ENCODE peak calls at places on chromosomes 1 and 21, in seven cellular contexts. E is GM23248, H is heart right ventricle, F is left ventricle myocardium inferior, P is keratinocyte, J is thoracic aorta, G is sigmoid colon. R is an unnamed sample. For H3K9me3 and H3K4me1, the result is how much of the 10 kb centered on the place peaks cover.

GRCh38 chr1:165871311-165872067 is 44.1 kb downstream of the UCK2 start:
- DNase-seq in E (peak), H (peak), F (peak), P (no peak), J (no peak), G (no peak), R (peak)

GRCh38 chr1:203638076-203638475 is 11.4 kb downstream of the ATP2B4 start:
- DNase-seq in E (no peak), H (no peak), F (no peak), P (no peak), J (no peak), G (no peak), R (no peak)

GRCh38 chr1:45843474-45843905 is 40.1 kb downstream of the MAST2 start:
- DNase-seq in E (peak), H (no peak), F (no peak), P (no peak), J (no peak), G (no peak), R (no peak)

GRCh38 chr1:28323720-28324119 is 5.1 kb upstream of the MED18 start:
- DNase-seq in E (no peak), H (no peak), F (no peak), P (no peak), J (no peak), G (no peak), R (no peak)

GRCh38 chr1:41338820-41339219 is 22.4 kb upstream of the FOXO6 start:
- DNase-seq in E (no peak), H (no peak), F (no peak), P (no peak), J (no peak), G (no peak), R (no peak)

GRCh38 chr1:52752427-52752826 is 26.2 kb downstream of the ZYG11B start:
- DNase-seq in E (peak), H (no peak), F (no peak), P (no peak), J (no peak), G (no peak), R (no peak)

GRCh38 chr21:16309250-16309971 is 579.6 kb downstream of the USP25 start:
- DNase-seq in E (no peak), H (no peak), F (no peak), P (no peak), J (no peak), G (no peak), R (no peak)

GRCh38 chr1:151311589-151312331 is 15.5 kb downstream of the PI4KB start:
- DNase-seq in E (peak), H (peak), F (peak), P (peak), J (peak), G (peak), R (peak)

GRCh38 chr1:23936481-23937176 is 23.0 kb upstream of the PNRC2 start:
- DNase-seq in E (peak), H (no peak), F (no peak), P (no peak), J (no peak), G (no peak), R (no peak)

GRCh38 chr1:225464851-225465792 is 37.3 kb upstream of the LBR start:
- DNase-seq in E (no peak), H (no peak), F (no peak), P (no peak), J (no peak), G (peak), R (no peak)

GRCh38 chr1:86247553-86248279 is 91.1 kb upstream of the COL24A1 start:
- DNase-seq in E (peak), H (no peak), F (no peak), P (no peak), J (no peak), G (no peak), R (no peak)

GRCh38 chr1:89044970-89045695 is 19.9 kb downstream of the GBP1 start:
- DNase-seq in E (no peak), H (no peak), F (no peak), P (no peak), J (no peak), G (no peak), R (no peak)

GRCh38 chr21:32484706-32485380 is 72.3 kb downstream of the EVA1C start:
- DNase-seq in E (no peak), H (no peak), F (peak), P (no peak), J (no peak), G (no peak), R (no peak)

GRCh38 chr1:40708750-40709099 is 17.2 kb downstream of the NFYC start:
- DNase-seq in E (peak), H (no peak), F (no peak), P (peak), J (no peak), G (no peak), R (no peak)

GRCh38 chr1:37478890-37479254 is 4.5 kb downstream of the ZC3H12A start:
- DNase-seq in E (no peak), H (no peak), F (no peak), P (peak), J (no peak), G (no peak), R (no peak)

GRCh38 chr1:153324912-153325311 is 12.2 kb upstream of the PGLYRP3 start:
- DNase-seq in E (no peak), H (no peak), F (no peak), P (no peak), J (no peak), G (no peak), R (no peak)

GRCh38 chr1:30908446-30908885 is at the start of gene SDC3:
- DNase-seq in E (peak), H (no peak), F (peak), P (no peak), J (no peak), G (no peak), R (peak)

GRCh38 chr1:21212126-21212525 is 35.4 kb upstream of the EIF4G3 start:
- DNase-seq in E (peak), H (no peak), F (no peak), P (no peak), J (no peak), G (no peak), R (no peak)

GRCh38 chr1:178275553-178275952 is 181.6 kb downstream of the RASAL2 start:
- DNase-seq in E (peak), H (no peak), F (no peak), P (no peak), J (no peak), G (no peak), R (no peak)

GRCh38 chr1:85361106-85361505 is 84.7 kb upstream of the BCL10 start:
- DNase-seq in E (peak), H (peak), F (no peak), P (no peak), J (no peak), G (no peak), R (peak)

GRCh38 chr1:154682252-154682651 is 74.3 kb upstream of the ADAR start:
- DNase-seq in E (no peak), H (no peak), F (no peak), P (no peak), J (no peak), G (no peak), R (no peak)

GRCh38 chr1:43243299-43243698 is 26.5 kb upstream of the TMEM125 start:
- DNase-seq in E (no peak), H (no peak), F (no peak), P (no peak), J (no peak), G (no peak), R (no peak)

GRCh38 chr1:43246466-43247213 is 23.1 kb upstream of the TMEM125 start:
- DNase-seq in E (no peak), H (no peak), F (no peak), P (no peak), J (no peak), G (no peak), R (no peak)

GRCh38 chr1:43250351-43250761 is 19.4 kb upstream of the TMEM125 start:
- DNase-seq in E (no peak), H (no peak), F (no peak), P (no peak), J (no peak), G (no peak), R (no peak)

GRCh38 chr1:43251024-43251423 is 18.8 kb upstream of the TMEM125 start:
- DNase-seq in E (no peak), H (no peak), F (no peak), P (no peak), J (no peak), G (no peak), R (no peak)

DNA sequence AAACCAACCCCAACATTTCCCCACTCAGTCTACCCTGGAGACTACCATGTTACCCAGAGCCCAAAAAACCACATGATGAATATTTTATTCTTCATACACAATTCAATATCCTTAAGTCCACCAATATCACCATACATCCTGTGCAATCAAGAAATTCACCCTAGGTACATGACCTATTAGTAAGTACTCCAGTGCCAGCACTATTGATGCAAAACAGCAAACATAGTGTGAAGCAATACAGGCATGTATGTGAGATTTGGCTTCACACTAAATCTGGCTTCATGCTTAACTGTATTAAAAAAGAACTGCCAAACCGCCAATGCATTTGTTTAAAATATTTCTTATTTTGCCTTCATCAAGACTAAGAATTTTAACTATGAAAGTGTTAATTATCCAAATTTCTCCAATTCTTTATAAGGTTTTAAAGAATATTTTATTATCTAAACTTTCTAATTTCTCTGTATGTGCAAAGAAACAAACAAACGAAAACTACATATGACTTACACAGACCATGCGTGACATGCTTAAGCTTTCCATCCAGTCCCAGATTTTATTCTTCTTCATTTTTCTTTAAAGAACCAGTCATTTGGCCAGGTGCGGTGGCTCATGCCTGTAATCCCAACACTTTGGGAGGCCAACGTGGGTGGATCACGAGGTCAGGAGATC is 22.4 kb upstream of the TMEM125 start:
- DNase-seq in E (no peak), H (no peak), F (no peak), P (no peak), J (no peak), G (no peak), R (no peak)
- H3K9me3 ChIP-seq in E (under half), H (under half), F (under half), P (under half), J (under half), G (under half), R (under half)

GRCh38 chr1:160547371-160547901 is 24.4 kb upstream of the SLAMF6 start:
- DNase-seq in E (no peak), H (no peak), F (no peak), P (no peak), J (no peak), G (no peak), R (no peak)

GRCh38 chr1:160548960-160549664 is 26.1 kb upstream of the SLAMF6 start:
- DNase-seq in E (no peak), H (no peak), F (no peak), P (no peak), J (no peak), G (no peak), R (no peak)

GRCh38 chr1:160548183-160548582 is 25.1 kb upstream of the SLAMF6 start:
- DNase-seq in E (no peak), H (no peak), F (no peak), P (no peak), J (no peak), G (no peak), R (no peak)

GRCh38 chr1:160550572-160551034 is 27.5 kb upstream of the SLAMF6 start:
- DNase-seq in E (no peak), H (no peak), F (no peak), P (no peak), J (no peak), G (no peak), R (no peak)

DNA sequence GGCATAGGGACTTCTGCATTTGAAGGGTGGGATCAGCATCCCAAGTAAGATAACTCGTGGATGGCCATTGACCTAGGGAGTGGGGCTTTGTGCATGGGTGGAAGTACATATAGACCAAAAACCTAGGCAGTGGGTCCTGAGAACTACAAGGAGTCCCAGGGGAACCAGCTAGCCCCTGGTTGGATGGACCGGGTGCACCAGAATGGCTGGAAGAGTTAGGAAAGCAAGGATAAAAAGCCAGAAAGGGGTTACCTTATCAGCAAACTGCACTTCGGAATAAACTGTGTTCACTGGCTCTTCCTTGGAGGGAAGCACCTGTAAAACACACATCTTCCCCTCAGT is 26.6 kb upstream of the SLAMF6 start:
- DNase-seq in E (no peak), H (no peak), F (no peak), P (no peak), J (no peak), G (no peak), R (no peak)
- H3K4me1 ChIP-seq in E (under half), H (under half), F (under half), P (under half), J (under half), G (under half), R (under half)

GRCh38 chr1:33378976-33379375 is 51.9 kb downstream of the PHC2 start:
- DNase-seq in E (peak), H (no peak), F (no peak), P (no peak), J (no peak), G (no peak), R (peak)

GRCh38 chr1:33380811-33381210 is 50.1 kb downstream of the PHC2 start:
- DNase-seq in E (no peak), H (no peak), F (no peak), P (no peak), J (no peak), G (no peak), R (no peak)

GRCh38 chr1:33378524-33378923 is 52.4 kb downstream of the PHC2 start:
- DNase-seq in E (no peak), H (no peak), F (no peak), P (no peak), J (no peak), G (no peak), R (no peak)

GRCh38 chr1:33377750-33378149 is 53.1 kb downstream of the PHC2 start:
- DNase-seq in E (no peak), H (no peak), F (no peak), P (no peak), J (no peak), G (no peak), R (no peak)

DNA sequence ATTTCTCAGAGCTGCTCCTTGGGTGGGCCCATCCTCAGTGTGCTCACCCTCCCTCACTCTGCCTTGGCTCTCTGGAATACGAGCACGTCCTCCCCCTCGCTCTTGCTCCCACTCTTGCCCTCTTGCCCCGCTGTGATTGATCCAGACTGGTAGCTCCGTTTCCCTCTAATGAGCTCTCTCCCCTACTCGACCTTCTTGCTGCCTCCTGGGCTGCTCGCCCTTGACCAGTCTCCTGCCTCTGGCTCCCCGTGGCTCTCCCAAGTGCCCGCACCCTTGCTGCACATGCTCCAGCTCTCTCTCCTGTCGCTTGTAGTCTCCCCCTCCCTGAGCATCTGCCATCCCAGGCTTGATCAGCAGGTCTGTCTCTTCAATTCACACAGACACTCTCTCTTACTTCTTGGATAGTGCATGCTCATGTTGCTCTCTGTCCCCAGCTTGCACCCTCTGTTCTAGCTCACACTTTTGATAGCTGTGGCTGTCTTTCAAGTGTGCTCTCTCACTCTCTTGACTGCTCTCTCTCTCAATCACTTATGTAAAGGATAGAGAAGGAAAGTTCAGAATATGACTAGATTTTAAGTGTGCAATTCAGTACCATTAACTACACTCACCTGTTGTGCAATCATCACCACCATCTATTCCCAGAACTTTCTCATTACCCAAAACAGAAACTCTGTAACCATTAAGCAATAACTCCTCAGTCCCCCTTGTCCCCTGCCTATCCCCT is 51.1 kb downstream of the PHC2 start:
- DNase-seq in E (no peak), H (no peak), F (no peak), P (no peak), J (no peak), G (no peak), R (no peak)
- H3K27ac ChIP-seq in E (no peak), H (peak), F (peak), P (no peak), J (no peak), G (no peak), R (peak)

GRCh38 chr1:49351744-49352143 is 575.1 kb upstream of the BEND5 start:
- DNase-seq in E (peak), H (no peak), F (no peak), P (peak), J (no peak), G (no peak), R (no peak)

GRCh38 chr1:49346767-49347349 is 570.2 kb upstream of the BEND5 start:
- DNase-seq in E (no peak), H (no peak), F (no peak), P (no peak), J (no peak), G (no peak), R (no peak)
- H3K9me3 ChIP-seq in E (under half), H (under half), F (under half), P (under half), J (under half), G (under half), R (under half)

DNA sequence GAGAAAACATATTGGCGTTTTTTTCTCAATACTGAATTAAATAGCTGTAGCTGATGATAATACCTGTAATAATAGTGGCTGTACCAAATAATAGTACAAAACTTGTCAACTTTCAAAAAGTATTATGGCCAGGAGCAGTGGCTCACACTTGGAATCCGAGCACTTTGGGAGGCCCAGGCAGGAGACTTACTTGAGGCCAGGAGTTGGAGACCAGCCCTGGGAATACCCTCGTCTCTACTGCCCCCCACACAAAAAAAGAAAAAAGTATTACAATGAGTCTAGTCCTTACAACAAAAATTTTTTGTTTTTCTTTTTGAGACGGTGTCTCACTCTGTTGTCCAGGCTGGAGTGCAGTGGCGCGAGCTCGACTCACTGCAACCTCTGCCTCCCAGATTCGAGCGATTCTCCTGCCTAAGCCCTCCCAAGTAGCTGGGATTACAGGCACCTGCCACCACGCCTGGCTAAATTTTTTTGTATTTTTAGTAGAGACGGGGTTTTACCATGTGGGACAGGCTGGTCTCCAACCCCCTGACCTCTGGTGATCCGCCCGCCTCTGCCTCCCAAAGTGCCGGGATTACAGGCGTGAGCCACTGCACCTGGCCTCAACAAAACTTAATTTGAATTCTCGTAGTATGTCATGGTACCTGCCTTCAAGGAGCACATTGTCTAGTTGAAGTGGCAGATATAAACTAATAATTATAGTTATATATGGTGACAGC is 1.4 kb downstream of the RBBP4 start:
- DNase-seq in E (no peak), H (no peak), F (no peak), P (no peak), J (no peak), G (no peak), R (no peak)
- H3K4me1 ChIP-seq in E (under half), H (under half), F (half or more), P (under half), J (under half), G (under half), R (under half)

DNA sequence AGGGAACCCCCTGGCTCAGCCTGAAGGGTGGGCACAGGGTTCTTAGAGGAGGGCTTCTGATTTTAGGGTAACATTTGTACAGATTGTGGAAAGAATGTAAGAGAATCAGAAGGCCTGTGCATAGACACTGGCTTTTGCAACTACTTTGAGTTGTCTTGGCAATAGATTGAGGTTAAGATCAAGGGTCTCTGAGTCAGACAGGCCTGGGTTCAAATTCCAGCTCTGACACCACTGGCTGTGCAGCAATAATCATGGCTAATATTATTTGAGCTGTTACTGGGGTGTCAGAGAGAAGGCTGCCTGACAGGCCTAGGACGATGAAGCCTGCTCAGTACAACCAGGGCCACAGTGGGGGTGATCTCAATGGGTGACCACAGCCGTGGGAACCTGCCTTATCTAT is 97.6 kb downstream of the BEND5 start:
- DNase-seq in E (no peak), H (no peak), F (no peak), P (no peak), J (no peak), G (no peak), R (no peak)
- H3K27ac ChIP-seq in E (no peak), H (no peak), F (no peak), P (no peak), J (no peak), G (no peak), R (no peak)

R was measured in right cardiac atrium.